ENCODE peak calls at places on chromosomes 13 and 19, in four cellular contexts. W, N, M and A are unnamed samples. For H3K79me1 and H3K79me2, the result is how much of the 10 kb centered on the place peaks cover.

GRCh38 chr13:67100723-67101122 is 129.4 kb downstream of the PCDH9 start:
- DNase-seq in W (peak), N (no peak), M (peak), A (no peak)

GRCh38 chr19:57008432-57008831 is 111.4 kb upstream of the USP29 start:
- DNase-seq in W (no peak), N (no peak), M (no peak), A (no peak)

GRCh38 chr13:111912453-111912866 is 154.5 kb upstream of the SOX1 start:
- DNase-seq in W (peak), N (no peak), M (no peak), A (no peak)

GRCh38 chr13:106182404-106182803 is 353.1 kb downstream of the EFNB2 start:
- DNase-seq in W (no peak), N (no peak), M (peak), A (no peak)

GRCh38 chr13:64041296-64041695 is 2625.6 kb upstream of the PCDH20 start:
- DNase-seq in W (no peak), N (no peak), M (no peak), A (no peak)

GRCh38 chr19:15101479-15102082 is 5.6 kb upstream of the SYDE1 start:
- DNase-seq in W (peak), N (peak), M (peak), A (no peak)

GRCh38 chr19:51124729-51125128 is at the start of gene SIGLEC9:
- DNase-seq in W (no peak), N (no peak), M (no peak), A (no peak)

GRCh38 chr19:27974082-27974513 is 1238.9 kb downstream of the UQCRFS1 start:
- DNase-seq in W (peak), N (peak), M (peak), A (no peak)

GRCh38 chr19:53595510-53595867 is 36.3 kb upstream of the DPRX start:
- DNase-seq in W (no peak), N (no peak), M (no peak), A (no peak)

GRCh38 chr13:38415233-38415632 is 65.6 kb downstream of the UFM1 start:
- DNase-seq in W (no peak), N (peak), M (peak), A (no peak)

GRCh38 chr19:51750381-51751124 is 1.1 kb downstream of the FPR1 start:
- DNase-seq in W (no peak), N (peak), M (no peak), A (no peak)

GRCh38 chr19:28406237-28406596 is 806.7 kb downstream of the UQCRFS1 start:
- DNase-seq in W (no peak), N (no peak), M (no peak), A (no peak)

GRCh38 chr13:27201661-27202060 is 30.1 kb upstream of the USP12 start:
- DNase-seq in W (no peak), N (no peak), M (no peak), A (no peak)

GRCh38 chr19:43747557-43748204 is 7.1 kb downstream of the SMG9 start:
- DNase-seq in W (no peak), N (no peak), M (no peak), A (no peak)

GRCh38 chr19:17847538-17848366 is at the start of gene JAK3:
- DNase-seq in W (peak), N (peak), M (peak), A (peak)

GRCh38 chr13:105735269-105735668 is 800.2 kb downstream of the EFNB2 start:
- DNase-seq in W (no peak), N (no peak), M (no peak), A (no peak)

GRCh38 chr13:101399365-101399764 is 16.9 kb downstream of the NALCN start:
- DNase-seq in W (no peak), N (no peak), M (no peak), A (no peak)

GRCh38 chr13:58202099-58202498 is 570.6 kb downstream of the PCDH17 start:
- DNase-seq in W (no peak), N (no peak), M (no peak), A (no peak)

GRCh38 chr13:51961493-51962403 is 49.5 kb downstream of the ATP7B start:
- DNase-seq in W (no peak), N (no peak), M (no peak), A (no peak)

GRCh38 chr19:2648528-2648937 is 54.0 kb downstream of the GNG7 start:
- DNase-seq in W (peak), N (peak), M (peak), A (peak)

GRCh38 chr19:17871878-17872250 is at the start of gene SLC5A5:
- DNase-seq in W (peak), N (no peak), M (no peak), A (peak)

GRCh38 chr19:50325310-50326100 is 3.7 kb downstream of the KCNC3 start:
- DNase-seq in W (peak), N (peak), M (peak), A (peak)

GRCh38 chr19:19385900-19386339 is 19.6 kb upstream of the GATAD2A start:
- DNase-seq in W (peak), N (peak), M (peak), A (peak)

GRCh38 chr19:40584007-40584406 is 7.3 kb downstream of the SHKBP1 start:
- DNase-seq in W (no peak), N (peak), M (no peak), A (no peak)

GRCh38 chr19:19530889-19531288 is 2.2 kb downstream of the YJEFN3 start:
- DNase-seq in W (no peak), N (no peak), M (no peak), A (no peak)

GRCh38 chr19:43675269-43675879 is 5.4 kb upstream of the PLAUR start:
- DNase-seq in W (no peak), N (peak), M (no peak), A (no peak)

GRCh38 chr13:52739468-52740071 is at the start of gene CNMD:
- DNase-seq in W (peak), N (no peak), M (peak), A (peak)

GRCh38 chr13:42720116-42720857 is 61.1 kb upstream of the FAM216B start:
- DNase-seq in W (no peak), N (peak), M (peak), A (no peak)

GRCh38 chr19:51547397-51548212 is 16.1 kb upstream of the SIGLEC6 start:
- DNase-seq in W (no peak), N (no peak), M (no peak), A (no peak)

GRCh38 chr13:98322091-98322718 is 145.1 kb upstream of the RNF113B start:
- DNase-seq in W (no peak), N (peak), M (no peak), A (no peak)
- H3K79me1 ChIP-seq in W (under half), N (under half), M (under half), A (under half)

GRCh38 chr19:1633269-1633606 is 19.2 kb downstream of the TCF3 start:
- DNase-seq in W (no peak), N (no peak), M (no peak), A (no peak)
- H3K79me2 ChIP-seq in W (under half), N (under half), M (under half), A (half or more)

DNA sequence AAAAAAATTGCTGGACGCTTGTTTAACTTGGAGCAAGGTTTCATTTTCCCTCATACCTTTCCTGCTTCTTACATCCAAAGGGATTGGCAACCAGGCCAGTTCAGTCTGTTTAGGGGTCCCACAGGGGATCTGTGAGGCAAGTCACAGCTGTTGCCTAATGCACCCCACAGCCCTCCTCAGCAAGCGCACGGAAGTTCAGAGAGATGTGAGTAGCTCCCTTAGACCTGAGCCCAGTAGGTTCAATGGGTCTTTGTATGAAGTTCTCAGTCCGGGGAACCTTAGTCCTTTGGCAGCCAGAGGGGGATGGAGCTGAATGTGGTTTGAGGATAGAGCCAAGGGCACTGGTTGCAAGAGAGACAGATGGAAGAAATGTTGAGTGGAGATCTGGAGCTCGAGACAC is 13.0 kb downstream of the SAMD4B start:
- DNase-seq in W (no peak), N (no peak), M (no peak), A (no peak)
- H3K79me1 ChIP-seq in W (under half), N (under half), M (under half), A (under half)

DNA sequence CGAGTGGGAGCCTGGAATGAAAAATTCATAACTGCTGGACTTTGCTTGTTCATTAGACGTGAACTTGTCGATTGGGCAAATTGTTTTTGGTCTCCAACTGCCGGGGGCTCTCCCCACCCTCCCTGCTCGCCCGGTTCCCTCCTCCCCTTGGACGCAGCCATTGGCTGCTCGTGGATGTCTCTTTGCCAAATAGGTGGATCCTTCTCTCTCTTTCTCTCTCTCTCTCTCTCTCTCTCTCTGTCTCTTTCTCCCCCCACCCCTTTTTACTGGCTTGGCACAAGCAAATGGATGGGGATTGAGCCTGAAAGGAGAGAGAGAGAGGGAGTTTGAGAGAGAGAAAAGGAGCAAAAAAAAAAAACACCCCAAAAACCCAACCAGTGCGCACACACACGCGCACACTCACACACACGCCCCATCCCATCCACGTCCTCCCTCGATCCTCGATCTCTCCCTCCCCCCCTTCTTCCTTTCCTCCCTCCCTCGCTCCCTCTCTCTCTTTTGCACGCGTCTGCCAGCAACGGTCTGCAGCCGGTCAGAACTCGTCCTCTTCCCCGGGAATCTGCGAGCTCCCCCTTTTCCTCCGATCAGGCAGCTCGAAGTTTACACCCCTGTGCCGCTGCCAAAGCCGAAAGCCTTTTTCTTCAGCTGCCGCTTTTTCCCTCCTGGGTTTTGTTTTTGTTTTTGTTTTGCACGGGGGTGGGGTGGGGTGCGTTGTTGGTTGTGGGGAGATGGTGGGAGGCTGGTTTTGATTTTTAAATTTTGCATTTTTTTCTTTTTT is 27.8 kb downstream of the NFIX start:
- DNase-seq in W (peak), N (no peak), M (peak), A (no peak)
- H3K79me2 ChIP-seq in W (under half), N (under half), M (under half), A (under half)

GRCh38 chr13:75825599-75825998 is 189.5 kb downstream of the LMO7 start:
- DNase-seq in W (no peak), N (no peak), M (no peak), A (no peak)

GRCh38 chr13:75825161-75825560 is 189.0 kb downstream of the LMO7 start:
- DNase-seq in W (peak), N (no peak), M (no peak), A (peak)

GRCh38 chr13:75829874-75830273 is 193.7 kb downstream of the LMO7 start:
- DNase-seq in W (no peak), N (no peak), M (no peak), A (no peak)

GRCh38 chr13:75830842-75831241 is 194.7 kb downstream of the LMO7 start:
- DNase-seq in W (no peak), N (no peak), M (no peak), A (no peak)

DNA sequence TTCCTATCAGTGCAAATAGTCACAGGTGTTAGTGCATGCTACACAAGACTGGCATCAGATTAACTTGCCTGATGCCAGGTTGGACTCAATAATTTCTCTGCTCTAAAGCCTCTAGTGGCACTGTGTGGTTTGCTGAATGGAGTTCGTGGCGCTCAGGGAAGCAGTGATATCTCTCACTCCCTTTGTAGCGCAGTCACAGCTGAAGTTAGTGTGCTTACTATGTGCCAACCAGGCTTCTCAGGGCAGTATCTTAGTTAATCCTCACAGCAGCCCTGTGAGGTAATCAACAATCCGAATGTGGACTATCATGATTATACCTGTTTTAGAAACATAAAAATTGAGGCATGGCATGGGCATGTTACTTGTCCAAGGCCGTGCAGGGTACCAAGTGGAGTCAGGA is 190.3 kb downstream of the LMO7 start:
- DNase-seq in W (no peak), N (no peak), M (no peak), A (no peak)
- H3K79me1 ChIP-seq in W (under half), N (under half), M (under half), A (under half)

DNA sequence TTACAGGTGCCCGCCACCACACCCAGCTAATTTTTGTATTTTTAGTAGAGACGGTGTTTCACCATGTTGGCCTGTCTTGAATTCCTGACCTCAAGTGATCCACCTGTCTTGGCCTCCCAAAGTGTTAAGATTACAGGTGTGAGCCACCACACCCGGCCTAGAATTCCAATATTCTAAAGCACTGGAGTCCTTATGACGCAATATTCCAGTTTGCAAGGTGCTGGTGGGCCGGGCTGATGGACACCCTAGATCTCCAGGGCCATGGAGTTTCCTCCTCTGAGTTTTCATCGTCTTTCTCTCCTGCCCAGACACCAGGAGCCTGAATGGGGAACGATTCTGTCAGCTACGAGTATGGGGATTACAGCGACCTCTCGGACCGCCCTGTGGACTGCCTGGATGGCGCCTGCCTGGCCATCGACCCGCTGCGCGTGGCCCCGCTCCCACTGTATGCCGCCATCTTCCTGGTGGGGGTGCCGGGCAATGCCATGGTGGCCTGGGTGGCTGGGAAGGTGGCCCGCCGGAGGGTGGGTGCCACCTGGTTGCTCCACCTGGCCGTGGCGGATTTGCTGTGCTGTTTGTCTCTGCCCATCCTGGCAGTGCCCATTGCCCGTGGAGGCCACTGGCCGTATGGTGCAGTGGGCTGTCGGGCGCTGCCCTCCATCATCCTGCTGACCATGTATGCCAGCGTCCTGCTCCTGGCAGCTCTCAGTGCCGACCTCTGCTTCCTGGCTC is 8.5 kb upstream of the DHX34 start:
- DNase-seq in W (no peak), N (no peak), M (no peak), A (no peak)
- H3K79me2 ChIP-seq in W (under half), N (under half), M (under half), A (under half)

GRCh38 chr19:3649888-3650287 is 23.3 kb upstream of the CACTIN start:
- DNase-seq in W (no peak), N (no peak), M (no peak), A (peak)
- H3K79me1 ChIP-seq in W (under half), N (under half), M (under half), A (under half)

GRCh38 chr13:20869540-20869939 is 33.0 kb downstream of the XPO4 start:
- DNase-seq in W (no peak), N (peak), M (no peak), A (no peak)
- H3K79me2 ChIP-seq in W (under half), N (under half), M (under half), A (half or more)

GRCh38 chr13:39415403-39415802 is 187.6 kb downstream of the LHFPL6 start:
- DNase-seq in W (peak), N (no peak), M (peak), A (no peak)
- H3K79me1 ChIP-seq in W (under half), N (under half), M (under half), A (under half)